ENCODE peak calls at places on chromosome 9, in four cellular contexts. One of them, this sample, is unnamed. For H3K4me1, the result is how much of the 10 kb centered on the place peaks cover.

GRCh38 chr9:132372177-132373095 is 17.6 kb upstream of the SETX start:
- DNase-seq in suprapubic skin: peak
- DNase-seq in HCT116: no peak
- DNase-seq in tibial artery: peak
- DNase-seq in this sample: peak

GRCh38 chr9:137217276-137218211 is 4.5 kb downstream of the RNF208 start:
- DNase-seq in suprapubic skin: peak
- DNase-seq in HCT116: peak
- DNase-seq in tibial artery: peak
- DNase-seq in this sample: peak

GRCh38 chr9:129732946-129733631 is 19.8 kb downstream of the PTGES start:
- DNase-seq in HCT116: no peak
- DNase-seq in suprapubic skin: no peak
- DNase-seq in tibial artery: no peak
- DNase-seq in this sample: no peak

GRCh38 chr9:23621166-23621565 is 204.9 kb downstream of the ELAVL2 start:
- DNase-seq in tibial artery: no peak
- DNase-seq in HCT116: no peak
- DNase-seq in suprapubic skin: no peak
- DNase-seq in this sample: no peak

GRCh38 chr9:136551401-136552116 is 5.7 kb upstream of the NOTCH1 start:
- DNase-seq in suprapubic skin: peak
- DNase-seq in HCT116: no peak
- DNase-seq in tibial artery: peak
- DNase-seq in this sample: peak

GRCh38 chr9:34139477-34140146 is 13.1 kb upstream of the DCAF12 start:
- DNase-seq in suprapubic skin: no peak
- DNase-seq in HCT116: peak
- DNase-seq in tibial artery: peak
- DNase-seq in this sample: peak

GRCh38 chr9:112886351-112886750 is 4.3 kb downstream of the SLC46A2 start:
- DNase-seq in tibial artery: no peak
- DNase-seq in suprapubic skin: no peak
- DNase-seq in HCT116: no peak
- DNase-seq in this sample: no peak

GRCh38 chr9:130981002-130981760 is 27.8 kb upstream of the LAMC3 start:
- DNase-seq in suprapubic skin: no peak
- DNase-seq in tibial artery: no peak
- DNase-seq in HCT116: no peak
- DNase-seq in this sample: no peak

GRCh38 chr9:10562581-10563343 is 50.0 kb downstream of the PTPRD start:
- DNase-seq in tibial artery: no peak
- DNase-seq in HCT116: no peak
- DNase-seq in suprapubic skin: no peak
- DNase-seq in this sample: no peak

GRCh38 chr9:4929917-4930316 is 55.2 kb upstream of the JAK2 start:
- DNase-seq in HCT116: no peak
- DNase-seq in tibial artery: no peak
- DNase-seq in suprapubic skin: no peak
- DNase-seq in this sample: no peak

GRCh38 chr9:81976351-81976750 is 12.2 kb upstream of the SPATA31D1 start:
- DNase-seq in tibial artery: no peak
- DNase-seq in HCT116: no peak
- DNase-seq in suprapubic skin: no peak
- DNase-seq in this sample: no peak

GRCh38 chr9:75539558-75539957 is 350.9 kb upstream of the PCSK5 start:
- DNase-seq in suprapubic skin: no peak
- DNase-seq in HCT116: no peak
- DNase-seq in tibial artery: no peak
- DNase-seq in this sample: no peak

GRCh38 chr9:103183569-103184191 is 188.5 kb downstream of the CYLC2 start:
- DNase-seq in tibial artery: no peak
- DNase-seq in HCT116: no peak
- DNase-seq in suprapubic skin: no peak
- DNase-seq in this sample: no peak

GRCh38 chr9:133791069-133791468 is 52.9 kb upstream of the SARDH start:
- DNase-seq in HCT116: no peak
- DNase-seq in suprapubic skin: no peak
- DNase-seq in tibial artery: no peak
- DNase-seq in this sample: no peak

GRCh38 chr9:134408389-134408788 is 82.1 kb downstream of the RXRA start:
- DNase-seq in HCT116: no peak
- DNase-seq in suprapubic skin: no peak
- DNase-seq in tibial artery: no peak
- DNase-seq in this sample: no peak

GRCh38 chr9:14722391-14723035 is at the start of gene CER1:
- DNase-seq in tibial artery: no peak
- DNase-seq in HCT116: no peak
- DNase-seq in suprapubic skin: no peak
- DNase-seq in this sample: no peak

GRCh38 chr9:29514336-29514735 is 1941.1 kb upstream of the C9orf72 start:
- DNase-seq in HCT116: no peak
- DNase-seq in suprapubic skin: no peak
- DNase-seq in tibial artery: no peak
- DNase-seq in this sample: no peak

GRCh38 chr9:1050125-1050895 is at the start of gene DMRT2:
- DNase-seq in tibial artery: peak
- DNase-seq in HCT116: peak
- DNase-seq in suprapubic skin: peak
- DNase-seq in this sample: peak

GRCh38 chr9:85178486-85178885 is 509.0 kb downstream of the NTRK2 start:
- DNase-seq in HCT116: no peak
- DNase-seq in tibial artery: no peak
- DNase-seq in suprapubic skin: no peak
- DNase-seq in this sample: no peak

GRCh38 chr9:136308262-136309053 is 4.6 kb upstream of the CCDC187 start:
- DNase-seq in HCT116: no peak
- DNase-seq in tibial artery: no peak
- DNase-seq in suprapubic skin: no peak
- DNase-seq in this sample: no peak

GRCh38 chr9:116015855-116016254 is 137.7 kb upstream of the PAPPA start:
- DNase-seq in tibial artery: no peak
- DNase-seq in suprapubic skin: no peak
- DNase-seq in HCT116: no peak
- DNase-seq in this sample: no peak

GRCh38 chr9:19754921-19755320 is 33.9 kb downstream of the SLC24A2 start:
- DNase-seq in suprapubic skin: no peak
- DNase-seq in HCT116: no peak
- DNase-seq in tibial artery: no peak
- DNase-seq in this sample: no peak

GRCh38 chr9:133874061-133874638 is 118.0 kb downstream of the VAV2 start:
- DNase-seq in tibial artery: no peak
- DNase-seq in HCT116: peak
- DNase-seq in suprapubic skin: no peak
- DNase-seq in this sample: no peak

GRCh38 chr9:95104966-95105365 is 212.5 kb downstream of the FANCC start:
- DNase-seq in tibial artery: no peak
- DNase-seq in HCT116: no peak
- DNase-seq in suprapubic skin: no peak
- DNase-seq in this sample: no peak

GRCh38 chr9:130943780-130944179 is 4.7 kb upstream of the FIBCD1 start:
- DNase-seq in tibial artery: no peak
- DNase-seq in suprapubic skin: no peak
- DNase-seq in HCT116: no peak
- DNase-seq in this sample: no peak

GRCh38 chr9:133632806-133633680 is 3.1 kb upstream of the DBH start:
- DNase-seq in suprapubic skin: no peak
- DNase-seq in HCT116: no peak
- DNase-seq in tibial artery: no peak
- DNase-seq in this sample: peak

GRCh38 chr9:119365291-119366027 is 3.8 kb downstream of the BRINP1 start:
- DNase-seq in HCT116: no peak
- DNase-seq in tibial artery: no peak
- DNase-seq in suprapubic skin: no peak
- DNase-seq in this sample: peak

DNA sequence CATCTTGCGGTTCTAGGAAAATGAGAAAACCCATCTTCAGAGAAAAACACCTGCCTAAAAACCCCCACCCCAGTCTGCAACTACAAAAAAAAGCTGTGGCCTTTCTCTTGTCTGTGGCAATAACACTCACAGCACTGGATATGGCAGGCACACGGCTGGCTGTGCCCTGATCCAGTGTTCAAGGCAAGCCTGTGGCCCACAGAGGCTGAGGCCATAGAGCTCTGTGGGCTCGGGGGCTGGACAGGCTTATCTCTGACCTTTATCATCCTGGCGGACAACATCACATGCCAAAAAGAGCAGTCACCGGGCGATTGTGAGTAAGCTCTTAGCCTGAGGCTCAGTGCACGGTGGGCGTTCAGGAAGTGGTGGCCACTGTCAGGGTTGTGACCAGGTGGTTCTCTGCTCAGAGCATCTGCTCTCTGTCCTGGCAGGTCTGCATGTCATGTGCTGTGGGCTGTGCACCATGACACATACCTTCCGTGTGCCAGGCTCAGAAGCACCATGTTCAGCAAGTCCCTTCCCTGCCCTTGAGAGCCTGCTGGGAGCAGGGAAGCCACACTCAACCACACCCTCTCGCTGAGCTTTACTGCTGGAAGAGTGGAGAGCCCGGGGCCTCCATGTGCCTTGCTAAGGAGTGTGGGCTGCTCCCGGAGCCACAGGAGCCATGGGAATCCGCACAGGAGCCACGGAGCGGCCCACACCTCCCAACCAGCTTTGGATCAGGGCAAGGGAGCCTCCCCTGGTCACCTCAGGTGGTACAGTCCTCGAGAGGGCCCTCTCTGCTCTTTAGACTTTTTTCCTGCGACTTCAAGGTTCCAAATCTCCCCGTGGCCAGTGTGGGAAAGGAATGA is 34.6 kb upstream of the WDR38 start:
- DNase-seq in HCT116: peak
- DNase-seq in suprapubic skin: no peak
- DNase-seq in tibial artery: no peak
- DNase-seq in this sample: no peak
- H3K27ac ChIP-seq in HCT116: peak
- H3K27ac ChIP-seq in suprapubic skin: peak
- H3K27ac ChIP-seq in tibial artery: no peak
- H3K27ac ChIP-seq in this sample: peak

GRCh38 chr9:77158772-77159513 is 18.4 kb upstream of the VPS13A start:
- DNase-seq in tibial artery: no peak
- DNase-seq in suprapubic skin: no peak
- DNase-seq in HCT116: no peak
- DNase-seq in this sample: peak

GRCh38 chr9:77161191-77161590 is 16.1 kb upstream of the VPS13A start:
- DNase-seq in HCT116: no peak
- DNase-seq in suprapubic skin: no peak
- DNase-seq in tibial artery: no peak
- DNase-seq in this sample: no peak

GRCh38 chr9:77162366-77162765 is 15.0 kb upstream of the VPS13A start:
- DNase-seq in tibial artery: no peak
- DNase-seq in HCT116: no peak
- DNase-seq in suprapubic skin: no peak
- DNase-seq in this sample: no peak

GRCh38 chr9:77163889-77164288 is 13.4 kb upstream of the VPS13A start:
- DNase-seq in tibial artery: no peak
- DNase-seq in HCT116: no peak
- DNase-seq in suprapubic skin: no peak
- DNase-seq in this sample: no peak

GRCh38 chr9:77161966-77162365 is 15.4 kb upstream of the VPS13A start:
- DNase-seq in HCT116: no peak
- DNase-seq in tibial artery: no peak
- DNase-seq in suprapubic skin: no peak
- DNase-seq in this sample: peak
- TF ChIP-seq CTCF in HCT116: no peak
- TF ChIP-seq CTCF in tibial artery: no peak
- TF ChIP-seq CTCF in suprapubic skin: no peak
- TF ChIP-seq CTCF in this sample: peak

DNA sequence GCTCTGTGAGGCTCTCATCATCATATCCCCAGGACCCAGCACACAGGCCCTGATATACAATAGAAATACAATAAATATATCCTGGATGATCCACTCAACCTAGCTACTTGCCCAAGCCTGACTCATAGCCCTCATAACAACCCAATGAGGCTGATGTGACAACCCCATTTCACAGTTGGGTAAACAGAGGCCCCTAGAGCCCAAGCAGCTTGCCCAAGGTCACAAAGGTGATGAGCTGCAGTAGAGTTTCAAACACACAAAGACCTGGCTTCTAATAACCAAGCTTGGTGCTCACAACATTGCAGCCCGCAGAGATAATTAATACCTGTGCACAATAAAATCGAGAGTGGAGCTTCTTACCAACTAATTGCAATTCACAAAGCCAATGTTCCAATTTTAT is 3.2 kb upstream of the AKNA start:
- DNase-seq in tibial artery: no peak
- DNase-seq in suprapubic skin: no peak
- DNase-seq in HCT116: no peak
- DNase-seq in this sample: no peak
- H3K4me1 ChIP-seq in tibial artery: under half
- H3K4me1 ChIP-seq in suprapubic skin: half or more
- H3K4me1 ChIP-seq in HCT116: under half
- H3K4me1 ChIP-seq in this sample: under half

GRCh38 chr9:92746567-92747458 is 17.8 kb downstream of the BICD2 start:
- DNase-seq in HCT116: no peak
- DNase-seq in suprapubic skin: peak
- DNase-seq in tibial artery: no peak
- DNase-seq in this sample: peak
- H3K27ac ChIP-seq in HCT116: no peak
- H3K27ac ChIP-seq in suprapubic skin: peak
- H3K27ac ChIP-seq in tibial artery: peak
- H3K27ac ChIP-seq in this sample: peak

GRCh38 chr9:105244996-105245719 is 707 bp downstream of the SLC44A1 start:
- DNase-seq in tibial artery: peak
- DNase-seq in HCT116: no peak
- DNase-seq in suprapubic skin: peak
- DNase-seq in this sample: peak
- TF ChIP-seq CTCF in tibial artery: no peak
- TF ChIP-seq CTCF in HCT116: peak
- TF ChIP-seq CTCF in suprapubic skin: peak
- TF ChIP-seq CTCF in this sample: peak

GRCh38 chr9:35910613-35911488 is 1.6 kb downstream of the SPAAR start:
- DNase-seq in HCT116: peak
- DNase-seq in suprapubic skin: no peak
- DNase-seq in tibial artery: no peak
- DNase-seq in this sample: peak
- H3K4me1 ChIP-seq in HCT116: half or more
- H3K4me1 ChIP-seq in suprapubic skin: half or more
- H3K4me1 ChIP-seq in tibial artery: under half
- H3K4me1 ChIP-seq in this sample: under half

GRCh38 chr9:72948906-72949582 is 3.8 kb downstream of the ALDH1A1 start:
- DNase-seq in suprapubic skin: no peak
- DNase-seq in tibial artery: no peak
- DNase-seq in HCT116: no peak
- DNase-seq in this sample: no peak
- H3K27ac ChIP-seq in suprapubic skin: no peak
- H3K27ac ChIP-seq in tibial artery: peak
- H3K27ac ChIP-seq in HCT116: no peak
- H3K27ac ChIP-seq in this sample: no peak

GRCh38 chr9:37033141-37033540 is 927 bp downstream of the PAX5 start:
- DNase-seq in suprapubic skin: no peak
- DNase-seq in HCT116: no peak
- DNase-seq in tibial artery: no peak
- DNase-seq in this sample: no peak

GRCh38 chr9:37035472-37036236 is 1.6 kb upstream of the PAX5 start:
- DNase-seq in tibial artery: no peak
- DNase-seq in suprapubic skin: no peak
- DNase-seq in HCT116: no peak
- DNase-seq in this sample: no peak

GRCh38 chr9:37033753-37034319 is at the start of gene PAX5:
- DNase-seq in tibial artery: no peak
- DNase-seq in suprapubic skin: no peak
- DNase-seq in HCT116: no peak
- DNase-seq in this sample: no peak

GRCh38 chr9:37034938-37035471 is 937 bp upstream of the PAX5 start:
- DNase-seq in suprapubic skin: no peak
- DNase-seq in HCT116: no peak
- DNase-seq in tibial artery: no peak
- DNase-seq in this sample: no peak

GRCh38 chr9:37034320-37034937 is 361 bp upstream of the PAX5 start:
- DNase-seq in tibial artery: no peak
- DNase-seq in suprapubic skin: no peak
- DNase-seq in HCT116: no peak
- DNase-seq in this sample: no peak
- TF ChIP-seq CTCF in tibial artery: no peak
- TF ChIP-seq CTCF in suprapubic skin: no peak
- TF ChIP-seq CTCF in HCT116: no peak
- TF ChIP-seq CTCF in this sample: no peak

This sample was measured in cardiac muscle cell.